ENCODE peak calls at places on chromosomes 12 and 14, in four cellular contexts. S is GM12878, E is H1, Q is HepG2. K is an unnamed sample.

GRCh38 chr14:73238262-73238852 is 1.1 kb downstream of the PAPLN start:
- DNase-seq in S (no peak), E (no peak), Q (peak), K (no peak)

GRCh38 chr12:79933580-79934264 is 1.2 kb downstream of the PPP1R12A start:
- DNase-seq in S (no peak), E (no peak), Q (no peak), K (no peak)

GRCh38 chr14:93543766-93544165 is 113.0 kb downstream of the UNC79 start:
- DNase-seq in S (no peak), E (no peak), Q (peak), K (peak)

GRCh38 chr14:29796853-29797252 is 130.8 kb downstream of the PRKD1 start:
- DNase-seq in S (no peak), E (no peak), Q (no peak), K (no peak)

GRCh38 chr12:78290606-78291345 is 460.1 kb downstream of the NAV3 start:
- DNase-seq in S (no peak), E (no peak), Q (peak), K (no peak)

GRCh38 chr12:23930599-23930998 is 18.9 kb downstream of the SOX5 start:
- DNase-seq in S (no peak), E (no peak), Q (no peak), K (no peak)

GRCh38 chr12:54463034-54463433 is 10.4 kb downstream of the GTSF1 start:
- DNase-seq in S (no peak), E (no peak), Q (no peak), K (no peak)

GRCh38 chr12:57640156-57641042 is 7.4 kb upstream of the B4GALNT1 start:
- DNase-seq in S (no peak), E (no peak), Q (no peak), K (no peak)

GRCh38 chr14:95303552-95303951 is 16.2 kb downstream of the CLMN start:
- DNase-seq in S (no peak), E (no peak), Q (no peak), K (no peak)

GRCh38 chr12:117521327-117521726 is 159.9 kb upstream of the NOS1 start:
- DNase-seq in S (no peak), E (no peak), Q (no peak), K (no peak)

GRCh38 chr12:123971770-123972447 is 722 bp downstream of the CCDC92 start:
- DNase-seq in S (no peak), E (peak), Q (peak), K (peak)

GRCh38 chr12:22228022-22228875 is 106.3 kb downstream of the ST8SIA1 start:
- DNase-seq in S (no peak), E (no peak), Q (no peak), K (no peak)

GRCh38 chr14:35390577-35391387 is 13.8 kb downstream of the NFKBIA start:
- DNase-seq in S (no peak), E (no peak), Q (no peak), K (no peak)

GRCh38 chr12:115599251-115599811 is 678.2 kb downstream of the MED13L start:
- DNase-seq in S (no peak), E (no peak), Q (no peak), K (no peak)

GRCh38 chr12:14340371-14340770 is 25.1 kb upstream of the ATF7IP start:
- DNase-seq in S (no peak), E (no peak), Q (no peak), K (no peak)

GRCh38 chr14:20477211-20477876 is 8.1 kb downstream of the PNP start:
- DNase-seq in S (no peak), E (no peak), Q (no peak), K (no peak)

GRCh38 chr12:13101854-13102375 is 1.6 kb downstream of the GSG1 start:
- DNase-seq in S (no peak), E (no peak), Q (peak), K (peak)

GRCh38 chr12:7079826-7080125 is 12.5 kb downstream of the C1R start:
- DNase-seq in S (no peak), E (no peak), Q (no peak), K (no peak)

GRCh38 chr14:52014601-52015267 is 25.4 kb downstream of the RTRAF start:
- DNase-seq in S (no peak), E (no peak), Q (no peak), K (no peak)

GRCh38 chr12:6026998-6027397 is 81.9 kb upstream of the ANO2 start:
- DNase-seq in S (no peak), E (no peak), Q (no peak), K (no peak)

GRCh38 chr12:85866929-85867776 is 6.9 kb upstream of the NTS start:
- DNase-seq in S (no peak), E (no peak), Q (peak), K (peak)

GRCh38 chr12:124764451-124764850 is 99.2 kb downstream of the SCARB1 start:
- DNase-seq in S (no peak), E (peak), Q (no peak), K (no peak)

GRCh38 chr12:77644915-77645605 is 185.6 kb upstream of the NAV3 start:
- DNase-seq in S (no peak), E (no peak), Q (no peak), K (no peak)

GRCh38 chr12:88578821-88579518 is 1.3 kb downstream of the KITLG start:
- DNase-seq in S (no peak), E (peak), Q (peak), K (peak)

DNA sequence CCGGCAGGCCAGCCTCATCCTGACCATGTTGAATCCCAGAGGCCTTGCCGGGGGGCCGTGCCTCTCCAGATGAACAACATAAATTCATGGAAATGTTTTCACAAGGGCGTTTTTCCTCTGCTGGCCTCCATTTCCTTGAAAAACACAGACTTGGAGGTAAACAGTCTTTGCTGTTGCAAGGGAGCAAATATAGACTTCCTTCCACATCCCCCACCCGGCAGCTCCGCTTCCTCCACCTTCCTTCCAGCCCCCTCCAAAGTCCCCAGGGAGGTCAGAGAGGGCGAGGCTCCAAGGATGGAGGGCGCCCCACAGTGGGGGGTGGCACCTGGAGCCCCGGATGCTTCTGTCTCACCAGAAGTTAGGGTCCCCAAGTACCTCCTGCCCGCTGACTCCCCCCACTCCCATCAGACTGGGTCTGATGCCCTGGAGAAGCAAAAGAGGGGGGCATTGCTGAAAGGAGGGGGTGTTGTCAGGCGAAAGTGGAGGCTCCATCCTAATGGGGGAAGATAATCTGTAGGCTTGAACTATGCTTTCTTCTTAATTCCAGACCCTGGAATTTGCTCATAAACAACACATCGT is 31.1 kb downstream of the CALM1 start:
- DNase-seq in S (no peak), E (no peak), Q (no peak), K (no peak)
- TF ChIP-seq SUZ12 in S (no peak), E (no peak), Q (no peak), K (no peak)

GRCh38 chr14:23281247-23281646 is 4.7 kb downstream of the HOMEZ start:
- DNase-seq in S (no peak), E (no peak), Q (no peak), K (no peak)

GRCh38 chr14:23285530-23286019 is 357 bp downstream of the HOMEZ start:
- DNase-seq in S (no peak), E (no peak), Q (no peak), K (no peak)

GRCh38 chr14:23284654-23285529 is 1.0 kb downstream of the HOMEZ start:
- DNase-seq in S (no peak), E (no peak), Q (peak), K (no peak)

GRCh38 chr14:23286020-23286903 is at the start of gene HOMEZ:
- DNase-seq in S (peak), E (peak), Q (peak), K (peak)

DNA sequence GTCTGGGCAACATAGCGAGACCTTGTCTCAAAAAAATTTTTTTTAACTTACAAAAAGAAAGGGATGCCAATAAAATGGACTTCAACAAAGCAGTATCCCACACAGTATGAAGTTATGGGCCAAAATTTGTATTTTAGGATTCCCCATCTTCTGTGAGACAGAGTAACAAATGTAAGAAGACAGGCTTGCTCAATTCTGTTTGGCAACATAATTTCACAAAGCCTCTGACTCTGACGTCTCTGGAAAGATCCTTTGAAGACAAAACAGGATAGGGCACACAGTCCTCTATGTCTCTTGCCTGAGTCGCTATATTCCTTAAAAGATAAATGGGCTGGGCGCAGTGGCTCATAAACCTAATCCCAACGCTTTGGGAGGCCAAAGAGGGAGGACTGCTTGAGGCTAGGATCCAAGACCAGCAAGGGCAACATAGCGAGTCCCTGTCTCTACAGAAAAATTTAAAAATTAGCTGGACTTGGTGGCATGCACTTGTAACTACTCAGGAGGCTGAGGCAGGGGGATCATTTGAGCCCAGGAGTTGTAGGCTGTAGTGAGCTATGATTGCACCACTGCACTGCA is 1.1 kb upstream of the HOMEZ start:
- DNase-seq in S (no peak), E (no peak), Q (no peak), K (no peak)
- TF ChIP-seq SP1 in S (no peak), E (no peak), Q (no peak), K (no peak)

DNA sequence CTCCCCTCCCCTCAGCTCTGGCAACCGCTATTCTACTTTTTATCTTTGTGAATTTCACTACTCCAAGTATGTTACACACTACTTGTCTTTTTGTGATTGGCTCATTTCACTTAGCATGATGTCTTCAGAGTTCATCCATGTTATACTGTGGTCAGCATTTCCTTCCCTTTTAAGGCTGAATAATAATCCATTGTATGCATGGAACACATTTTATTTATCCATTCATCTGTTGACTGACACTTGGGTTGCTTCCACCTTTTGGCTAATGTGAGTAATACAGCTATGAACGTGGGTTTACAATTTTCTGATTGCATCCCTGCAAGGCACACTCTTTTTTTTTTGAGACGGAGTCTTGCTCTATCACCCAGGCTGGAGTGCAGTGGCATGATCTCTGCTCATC is 53.0 kb upstream of the FUT8 start:
- DNase-seq in S (no peak), E (no peak), Q (peak), K (no peak)
- TF ChIP-seq SUZ12 in S (no peak), E (no peak), Q (no peak), K (no peak)

GRCh38 chr14:37262649-37263048 is 64.9 kb downstream of the MIPOL1 start:
- DNase-seq in S (no peak), E (no peak), Q (peak), K (no peak)
- TF ChIP-seq SP1 in S (no peak), E (no peak), Q (no peak), K (no peak)

K was measured in HEK293T.